ENCODE peak calls at places on chromosomes 6 and 20, in seven cellular contexts. One of them, this sample, is unnamed.

GRCh38 chr6:89542856-89543254 is 95.7 kb downstream of the LYRM2 start:
- DNase-seq in HepG2: no peak
- DNase-seq in HCT116: no peak
- DNase-seq in K562: no peak
- DNase-seq in SK-N-SH: no peak
- DNase-seq in H1: no peak
- DNase-seq in GM12878: no peak
- DNase-seq in this sample: no peak

GRCh38 chr20:20360464-20360863 is 7.4 kb upstream of the INSM1 start:
- DNase-seq in H1: no peak
- DNase-seq in SK-N-SH: peak
- DNase-seq in HCT116: peak
- DNase-seq in K562: peak
- DNase-seq in HepG2: peak
- DNase-seq in GM12878: no peak
- DNase-seq in this sample: no peak

GRCh38 chr6:99547526-99547925 is 20.9 kb downstream of the CCNC start:
- DNase-seq in SK-N-SH: no peak
- DNase-seq in K562: no peak
- DNase-seq in HepG2: no peak
- DNase-seq in HCT116: no peak
- DNase-seq in GM12878: no peak
- DNase-seq in H1: no peak
- DNase-seq in this sample: no peak

GRCh38 chr6:100035873-100036653 is 42.0 kb upstream of the MCHR2 start:
- DNase-seq in HepG2: no peak
- DNase-seq in GM12878: no peak
- DNase-seq in HCT116: no peak
- DNase-seq in K562: no peak
- DNase-seq in SK-N-SH: no peak
- DNase-seq in H1: no peak
- DNase-seq in this sample: no peak

GRCh38 chr6:14029605-14030004 is 88.0 kb upstream of the CD83 start:
- DNase-seq in GM12878: no peak
- DNase-seq in H1: no peak
- DNase-seq in HCT116: no peak
- DNase-seq in HepG2: no peak
- DNase-seq in SK-N-SH: no peak
- DNase-seq in K562: no peak
- DNase-seq in this sample: no peak

GRCh38 chr20:8132632-8133587 is 844 bp downstream of the PLCB1 start:
- DNase-seq in GM12878: no peak
- DNase-seq in K562: no peak
- DNase-seq in SK-N-SH: no peak
- DNase-seq in H1: no peak
- DNase-seq in HCT116: no peak
- DNase-seq in HepG2: no peak
- DNase-seq in this sample: no peak

GRCh38 chr6:79947191-79948173 is at the start of gene ELOVL4:
- DNase-seq in K562: no peak
- DNase-seq in SK-N-SH: peak
- DNase-seq in GM12878: no peak
- DNase-seq in HCT116: no peak
- DNase-seq in H1: peak
- DNase-seq in HepG2: no peak
- DNase-seq in this sample: peak

GRCh38 chr6:105483492-105483891 is 80.6 kb upstream of the PREP start:
- DNase-seq in H1: no peak
- DNase-seq in HCT116: no peak
- DNase-seq in SK-N-SH: no peak
- DNase-seq in K562: no peak
- DNase-seq in HepG2: no peak
- DNase-seq in GM12878: no peak
- DNase-seq in this sample: no peak

GRCh38 chr20:57425150-57426013 is 34.2 kb downstream of the RBM38 start:
- DNase-seq in H1: no peak
- DNase-seq in HepG2: no peak
- DNase-seq in HCT116: no peak
- DNase-seq in GM12878: no peak
- DNase-seq in K562: peak
- DNase-seq in SK-N-SH: no peak
- DNase-seq in this sample: no peak

GRCh38 chr6:40398810-40399477 is 188.2 kb downstream of the LRFN2 start:
- DNase-seq in HepG2: no peak
- DNase-seq in GM12878: no peak
- DNase-seq in HCT116: peak
- DNase-seq in SK-N-SH: no peak
- DNase-seq in K562: no peak
- DNase-seq in H1: no peak
- DNase-seq in this sample: peak

GRCh38 chr6:12836009-12836408 is 119.4 kb downstream of the PHACTR1 start:
- DNase-seq in SK-N-SH: no peak
- DNase-seq in GM12878: no peak
- DNase-seq in H1: no peak
- DNase-seq in HCT116: no peak
- DNase-seq in K562: no peak
- DNase-seq in HepG2: no peak
- DNase-seq in this sample: no peak

GRCh38 chr6:157087974-157088373 is 235.3 kb downstream of the TMEM242 start:
- DNase-seq in GM12878: no peak
- DNase-seq in H1: no peak
- DNase-seq in SK-N-SH: no peak
- DNase-seq in K562: no peak
- DNase-seq in HCT116: no peak
- DNase-seq in HepG2: no peak
- DNase-seq in this sample: no peak
- TF ChIP-seq YY1 in GM12878: no peak
- TF ChIP-seq YY1 in H1: no peak
- TF ChIP-seq YY1 in SK-N-SH: no peak
- TF ChIP-seq YY1 in K562: no peak
- TF ChIP-seq YY1 in HCT116: no peak
- TF ChIP-seq YY1 in HepG2: no peak
- TF ChIP-seq YY1 in this sample: no peak

GRCh38 chr6:28220164-28221133 is 4.6 kb upstream of the ZSCAN9 start:
- DNase-seq in GM12878: no peak
- DNase-seq in K562: no peak
- DNase-seq in HepG2: no peak
- DNase-seq in H1: no peak
- DNase-seq in SK-N-SH: no peak
- DNase-seq in HCT116: no peak
- DNase-seq in this sample: no peak

GRCh38 chr6:28218312-28219248 is 6.5 kb upstream of the ZSCAN9 start:
- DNase-seq in HCT116: no peak
- DNase-seq in SK-N-SH: peak
- DNase-seq in H1: no peak
- DNase-seq in HepG2: peak
- DNase-seq in GM12878: no peak
- DNase-seq in K562: peak
- DNase-seq in this sample: no peak

GRCh38 chr6:28225056-28225834 is at the start of gene ZSCAN9:
- DNase-seq in HCT116: peak
- DNase-seq in K562: peak
- DNase-seq in HepG2: peak
- DNase-seq in SK-N-SH: peak
- DNase-seq in GM12878: peak
- DNase-seq in H1: peak
- DNase-seq in this sample: peak

GRCh38 chr6:28226460-28226859 is 1.4 kb downstream of the ZSCAN9 start:
- DNase-seq in H1: no peak
- DNase-seq in HCT116: no peak
- DNase-seq in SK-N-SH: no peak
- DNase-seq in K562: no peak
- DNase-seq in GM12878: no peak
- DNase-seq in HepG2: no peak
- DNase-seq in this sample: no peak

DNA sequence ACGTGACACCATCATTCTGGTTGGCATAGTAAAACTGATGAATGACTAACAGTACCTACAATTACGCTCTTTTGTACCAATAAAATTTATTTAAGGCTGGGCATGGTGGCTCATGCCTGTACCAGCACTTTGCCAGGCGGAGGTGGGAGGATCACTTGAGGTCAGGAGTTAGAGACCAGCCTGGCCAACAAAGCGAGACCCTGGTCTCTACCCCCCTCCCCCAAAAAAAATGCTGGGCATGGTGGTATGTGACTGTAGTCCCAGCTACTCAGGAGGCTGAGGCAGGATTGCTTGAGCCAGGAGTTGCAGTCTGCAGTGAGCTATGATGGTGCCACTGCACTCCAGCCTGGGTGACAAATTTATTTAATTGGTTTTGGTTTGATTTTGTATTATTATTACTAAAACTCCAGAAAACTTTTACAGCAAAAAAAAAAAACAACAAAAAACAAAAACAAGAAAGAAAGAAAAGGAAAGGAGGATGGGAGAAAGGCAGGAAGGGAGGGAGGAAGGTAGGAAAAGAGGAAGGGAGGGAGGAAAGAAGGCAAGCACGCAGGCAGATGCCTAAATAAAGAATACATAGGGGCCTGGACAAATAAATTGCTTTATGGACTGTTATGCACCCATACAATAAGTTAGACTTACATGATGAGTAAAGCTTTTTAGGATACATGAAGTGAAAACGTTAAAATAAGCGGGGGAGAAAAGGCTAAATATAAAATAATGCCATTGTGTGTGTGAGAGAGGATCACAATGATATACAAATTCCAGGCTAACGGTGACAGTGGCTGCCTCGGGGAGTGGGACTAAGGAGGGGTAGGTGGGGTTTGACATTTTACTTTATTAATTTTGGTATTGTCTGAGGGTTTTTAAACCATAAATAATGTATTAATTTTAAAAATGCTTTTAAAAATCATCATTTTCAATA is 682 bp upstream of the ZSCAN9 start:
- DNase-seq in SK-N-SH: peak
- DNase-seq in H1: no peak
- DNase-seq in HCT116: no peak
- DNase-seq in K562: no peak
- DNase-seq in HepG2: no peak
- DNase-seq in GM12878: no peak
- DNase-seq in this sample: no peak
- H3K4me3 ChIP-seq in SK-N-SH: peak
- H3K4me3 ChIP-seq in H1: peak
- H3K4me3 ChIP-seq in HCT116: peak
- H3K4me3 ChIP-seq in K562: peak
- H3K4me3 ChIP-seq in HepG2: peak
- H3K4me3 ChIP-seq in GM12878: peak
- H3K4me3 ChIP-seq in this sample: peak

DNA sequence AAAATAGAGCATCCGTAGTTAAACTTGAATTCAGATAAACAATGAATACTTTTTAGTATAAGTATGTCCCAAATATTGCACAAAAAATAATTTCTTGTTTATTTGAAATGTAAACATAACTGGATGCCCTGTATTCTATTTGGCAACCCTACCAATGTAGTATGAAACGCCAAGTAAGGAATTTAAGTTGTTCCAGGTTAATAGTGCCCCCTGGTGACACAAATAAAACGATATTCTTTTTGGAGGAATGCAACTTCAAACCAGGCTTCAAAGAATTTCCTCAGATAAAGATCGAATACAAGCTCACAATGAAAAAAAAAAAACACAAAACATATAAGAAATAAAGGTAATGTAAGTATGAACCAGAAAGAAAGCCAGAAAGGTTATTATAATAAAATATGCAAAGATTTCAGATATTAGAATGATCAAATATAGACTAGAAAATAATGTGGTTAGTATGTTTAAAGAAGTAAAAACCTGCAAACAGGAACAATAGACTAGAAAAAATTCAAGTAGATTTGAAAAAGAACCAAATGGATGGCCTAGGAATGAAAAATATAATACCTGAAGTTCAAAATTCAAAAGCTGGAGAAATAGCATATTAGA is 18.4 kb upstream of the AKAP7 start:
- DNase-seq in H1: no peak
- DNase-seq in SK-N-SH: peak
- DNase-seq in HepG2: peak
- DNase-seq in K562: peak
- DNase-seq in GM12878: no peak
- DNase-seq in HCT116: peak
- DNase-seq in this sample: peak
- TF ChIP-seq YY1 in H1: no peak
- TF ChIP-seq YY1 in SK-N-SH: no peak
- TF ChIP-seq YY1 in HepG2: no peak
- TF ChIP-seq YY1 in K562: no peak
- TF ChIP-seq YY1 in GM12878: no peak
- TF ChIP-seq YY1 in HCT116: no peak
- TF ChIP-seq YY1 in this sample: no peak

GRCh38 chr6:391559-392440 is at the start of gene IRF4:
- DNase-seq in HCT116: no peak
- DNase-seq in HepG2: no peak
- DNase-seq in SK-N-SH: no peak
- DNase-seq in H1: no peak
- DNase-seq in GM12878: no peak
- DNase-seq in K562: no peak
- DNase-seq in this sample: peak

GRCh38 chr6:389622-390021 is 1.9 kb upstream of the IRF4 start:
- DNase-seq in GM12878: peak
- DNase-seq in H1: no peak
- DNase-seq in K562: no peak
- DNase-seq in HepG2: no peak
- DNase-seq in HCT116: no peak
- DNase-seq in SK-N-SH: no peak
- DNase-seq in this sample: no peak

GRCh38 chr6:389143-389542 is 2.4 kb upstream of the IRF4 start:
- DNase-seq in SK-N-SH: no peak
- DNase-seq in HCT116: no peak
- DNase-seq in HepG2: no peak
- DNase-seq in K562: no peak
- DNase-seq in GM12878: no peak
- DNase-seq in H1: no peak
- DNase-seq in this sample: no peak

GRCh38 chr6:392441-393390 is 1.2 kb downstream of the IRF4 start:
- DNase-seq in HepG2: no peak
- DNase-seq in HCT116: no peak
- DNase-seq in SK-N-SH: no peak
- DNase-seq in GM12878: no peak
- DNase-seq in K562: no peak
- DNase-seq in H1: no peak
- DNase-seq in this sample: no peak

DNA sequence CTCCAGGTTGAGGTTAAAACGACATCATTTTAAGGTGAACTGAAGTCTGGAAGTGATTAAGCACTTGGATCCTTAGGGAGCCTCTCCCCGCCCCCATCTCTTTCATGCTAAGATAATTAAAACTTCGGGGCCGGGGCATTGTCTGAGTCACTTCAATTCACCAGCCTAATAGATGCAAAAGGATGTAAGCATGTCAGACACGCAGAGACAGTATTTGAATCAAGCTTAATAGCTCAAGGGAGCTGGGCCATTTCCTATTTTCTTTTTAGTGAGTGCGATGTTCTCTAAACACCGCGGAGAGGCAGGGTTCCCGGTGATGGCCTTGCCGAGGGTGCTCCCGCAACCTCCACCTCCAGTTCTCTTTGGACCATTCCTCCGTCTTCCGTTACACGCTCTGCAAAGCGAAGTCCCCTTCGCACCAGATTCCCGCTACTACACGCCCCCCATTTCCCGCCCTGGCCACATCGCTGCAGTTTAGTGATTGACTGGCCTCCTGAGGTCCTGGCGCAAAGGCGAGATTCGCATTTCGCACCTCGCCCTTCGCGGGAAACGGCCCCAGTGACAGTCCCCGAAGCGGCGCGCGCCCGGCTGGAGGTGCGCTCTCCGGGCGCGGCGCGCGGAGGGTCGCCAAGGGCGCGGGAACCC is 516 bp upstream of the IRF4 start:
- DNase-seq in K562: no peak
- DNase-seq in HepG2: no peak
- DNase-seq in SK-N-SH: no peak
- DNase-seq in HCT116: no peak
- DNase-seq in GM12878: no peak
- DNase-seq in H1: no peak
- DNase-seq in this sample: peak
- H3K4me3 ChIP-seq in K562: no peak
- H3K4me3 ChIP-seq in HepG2: no peak
- H3K4me3 ChIP-seq in SK-N-SH: no peak
- H3K4me3 ChIP-seq in HCT116: no peak
- H3K4me3 ChIP-seq in GM12878: peak
- H3K4me3 ChIP-seq in H1: peak
- H3K4me3 ChIP-seq in this sample: peak

This sample was measured in NT2/D1.